ENCODE peak calls at places on chromosomes 2 and 18, in eight cellular contexts. Y is psoas muscle, S is sigmoid colon, T is Peyer's patch, E is tibial nerve, K is cardiac muscle cell, X is heart left ventricle, A is prostate gland. M is an unnamed sample.
A peak's percentile ranks its signal among the peaks of the same experiment; 100 is the strongest.

GRCh38 chr18:58228762-58229161 is 184.7 kb downstream of the NEDD4L start:
- DNase-seq in Y (no peak), S (no peak), T (no peak), E (no peak), K (no peak), X (no peak), A (no peak), M (no peak)

GRCh38 chr2:181999255-181999654 is 13.6 kb downstream of the PPP1R1C start:
- DNase-seq in Y (no peak), S (no peak), T (no peak), E (no peak), K (no peak), X (no peak), A (no peak), M (no peak)

GRCh38 chr2:241815477-241816430 is 6.8 kb downstream of the NEU4 start:
- DNase-seq in Y (no peak), S (peak; percentile 61), T (no peak), E (peak; percentile 9), K (no peak), X (no peak), A (no peak), M (peak; percentile 81)

GRCh38 chr2:191582355-191582754 is 95.6 kb upstream of the NABP1 start:
- DNase-seq in Y (no peak), S (no peak), T (no peak), E (no peak), K (peak; percentile 73), X (no peak), A (no peak), M (no peak)

GRCh38 chr2:79994915-79995419 is 309.6 kb downstream of the LRRTM1 start:
- DNase-seq in Y (no peak), S (no peak), T (no peak), E (no peak), K (no peak), X (no peak), A (no peak), M (no peak)

GRCh38 chr2:162196611-162197010 is 44.6 kb upstream of the GCG start:
- DNase-seq in Y (no peak), S (no peak), T (no peak), E (no peak), K (peak; percentile 21), X (no peak), A (no peak), M (no peak)

GRCh38 chr18:34837769-34838194 is 127.7 kb downstream of the DTNA start:
- DNase-seq in Y (no peak), S (peak; percentile 74), T (no peak), E (no peak), K (peak; percentile 21), X (no peak), A (no peak), M (no peak)

GRCh38 chr2:68388772-68389171 is 23.7 kb downstream of the PLEK start:
- DNase-seq in Y (no peak), S (no peak), T (no peak), E (no peak), K (no peak), X (no peak), A (no peak), M (no peak)

GRCh38 chr2:230128943-230129342 is 60.2 kb upstream of the SLC16A14 start:
- DNase-seq in Y (no peak), S (no peak), T (no peak), E (no peak), K (peak; percentile 36), X (no peak), A (peak; percentile 38), M (no peak)

GRCh38 chr18:45551417-45551816 is 63.9 kb upstream of the SLC14A2 start:
- DNase-seq in Y (no peak), S (no peak), T (no peak), E (no peak), K (no peak), X (no peak), A (no peak), M (no peak)

GRCh38 chr2:113977660-113978523 is 88.0 kb downstream of the ACTR3 start:
- DNase-seq in Y (no peak), S (no peak), T (no peak), E (no peak), K (peak; percentile 68), X (no peak), A (no peak), M (no peak)

GRCh38 chr2:182973441-182974352 is 64.6 kb downstream of the NCKAP1 start:
- DNase-seq in Y (no peak), S (no peak), T (no peak), E (no peak), K (no peak), X (no peak), A (no peak), M (no peak)

GRCh38 chr18:26383454-26384270 is 157.4 kb downstream of the TAF4B start:
- DNase-seq in Y (no peak), S (no peak), T (no peak), E (no peak), K (peak; percentile 83), X (no peak), A (no peak), M (no peak)

GRCh38 chr2:42366411-42366810 is 5.4 kb upstream of the COX7A2L start:
- DNase-seq in Y (no peak), S (no peak), T (no peak), E (no peak), K (no peak), X (no peak), A (no peak), M (no peak)

GRCh38 chr2:147204102-147204501 is 640.7 kb upstream of the ACVR2A start:
- DNase-seq in Y (no peak), S (no peak), T (no peak), E (no peak), K (peak; percentile 69), X (no peak), A (no peak), M (no peak)

GRCh38 chr18:32915526-32915925 is 142.7 kb upstream of the KLHL14 start:
- DNase-seq in Y (no peak), S (no peak), T (no peak), E (no peak), K (no peak), X (no peak), A (no peak), M (no peak)

GRCh38 chr18:32922951-32923430 is 150.2 kb upstream of the KLHL14 start:
- DNase-seq in Y (no peak), S (no peak), T (no peak), E (no peak), K (no peak), X (no peak), A (no peak), M (no peak)

GRCh38 chr18:32918692-32919250 is 145.9 kb upstream of the KLHL14 start:
- DNase-seq in Y (no peak), S (no peak), T (no peak), E (no peak), K (no peak), X (no peak), A (no peak), M (no peak)

GRCh38 chr18:32920796-32921787 is 148.3 kb upstream of the KLHL14 start:
- DNase-seq in Y (no peak), S (no peak), T (no peak), E (no peak), K (peak; percentile 91), X (no peak), A (no peak), M (no peak)

GRCh38 chr18:32919799-32920198 is 147.0 kb upstream of the KLHL14 start:
- DNase-seq in Y (no peak), S (no peak), T (no peak), E (no peak), K (no peak), X (no peak), A (no peak), M (no peak)
- TF ChIP-seq CTCF in Y (no peak), S (no peak), T (peak; percentile 30), E (no peak), K (peak; percentile 22), X (no peak), A (no peak), M (no peak)

DNA sequence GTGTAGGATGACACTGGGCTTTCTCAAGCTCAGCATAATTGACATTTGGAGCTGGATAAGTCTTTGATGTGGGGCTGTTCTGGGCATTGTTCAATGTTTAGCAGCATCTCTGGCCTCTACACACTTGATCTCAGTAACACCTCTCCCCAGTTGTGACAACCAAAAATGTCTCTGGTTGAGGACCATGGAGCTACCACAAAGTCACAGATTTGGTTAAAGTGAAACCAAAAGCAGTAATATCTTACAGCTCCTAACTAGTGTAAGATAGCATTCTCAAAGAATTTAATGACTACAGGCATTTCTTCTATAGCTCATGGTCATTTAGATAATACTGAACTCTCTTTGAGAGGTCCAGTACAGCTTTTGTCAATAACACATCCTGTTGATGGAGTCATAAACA is 23.4 kb upstream of the PAX3 start:
- DNase-seq in Y (no peak), S (no peak), T (no peak), E (no peak), K (no peak), X (no peak), A (no peak), M (no peak)
- H3K27me3 ChIP-seq in Y (peaks cover 3% of the 10 kb centered on the region), S (peaks cover 7% of the 10 kb centered on the region), T (no peaks in the 10 kb centered on the region), E (no peaks in the 10 kb centered on the region), K (peaks cover under 1% of the 10 kb centered on the region), X (peaks cover 3% of the 10 kb centered on the region), A (no peaks in the 10 kb centered on the region), M (no peaks in the 10 kb centered on the region)

DNA sequence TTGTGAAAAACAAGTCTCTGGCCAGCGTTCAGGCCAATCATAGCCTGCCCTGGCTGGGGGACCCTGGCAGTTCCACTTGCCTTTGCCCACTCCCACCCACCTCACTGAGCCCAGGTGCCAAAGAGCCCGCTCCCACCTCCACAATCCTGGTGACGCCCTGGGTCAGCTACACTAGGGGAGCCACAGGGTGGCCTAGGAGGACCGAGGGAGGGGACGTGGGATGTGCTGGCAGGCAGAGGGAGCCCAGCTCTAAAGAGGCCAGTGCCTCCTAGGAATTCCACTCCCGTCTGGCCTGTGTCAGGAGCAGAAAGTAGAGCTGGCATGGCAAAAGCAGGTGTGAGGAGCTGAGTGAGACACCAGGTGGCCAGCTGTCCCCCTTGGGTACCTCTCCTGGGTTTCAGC is 49.3 kb downstream of the TNS1 start:
- DNase-seq in Y (no peak), S (peak; percentile 86), T (peak; percentile 47), E (peak; percentile 14), K (no peak), X (peak; percentile 41), A (no peak), M (no peak)
- H3K4me1 ChIP-seq in Y (peaks cover 39% of the 10 kb centered on the region), S (peaks cover 96% of the 10 kb centered on the region), T (no peaks in the 10 kb centered on the region), E (peaks cover 54% of the 10 kb centered on the region), K (peaks cover 23% of the 10 kb centered on the region), X (peaks cover 97% of the 10 kb centered on the region), A (peaks cover 14% of the 10 kb centered on the region), M (peaks cover 94% of the 10 kb centered on the region)

GRCh38 chr2:240595381-240596079 is 9.0 kb downstream of the CAPN10 start:
- DNase-seq in Y (peak; percentile 20), S (peak; percentile 63), T (peak; percentile 53), E (peak; percentile 7), K (peak; percentile 9), X (peak; percentile 24), A (no peak), M (no peak)
- TF ChIP-seq CTCF in Y (no peak), S (no peak), T (peak; percentile 41), E (no peak), K (peak; percentile 21), X (no peak), A (no peak), M (no peak)

GRCh38 chr2:239662413-239663120 is 261.7 kb upstream of the HDAC4 start:
- DNase-seq in Y (no peak), S (no peak), T (no peak), E (no peak), K (no peak), X (no peak), A (no peak), M (no peak)
- H3K27me3 ChIP-seq in Y (no peaks in the 10 kb centered on the region), S (peaks cover 16% of the 10 kb centered on the region), T (no peaks in the 10 kb centered on the region), E (no peaks in the 10 kb centered on the region), K (no peaks in the 10 kb centered on the region), X (peaks cover 26% of the 10 kb centered on the region), A (peaks cover 7% of the 10 kb centered on the region), M (no peaks in the 10 kb centered on the region)

M was measured in vagina.